ENCODE peak calls at places on chromosomes 2 and 18, in ten cellular contexts. One of them, this sample, is unnamed.

GRCh38 chr18:36035253-36035652 is 32.1 kb downstream of the RPRD1A start:
- DNase-seq in HL-60: no peak
- DNase-seq in MM.1S: no peak
- DNase-seq in Peyer's patch: no peak
- DNase-seq in CD4-positive, alpha-beta T cell: no peak
- DNase-seq in tibial nerve: no peak
- DNase-seq in left lung: no peak
- DNase-seq in brain microvascular endothelial cell: no peak
- DNase-seq in ovary: no peak
- DNase-seq in colonic mucosa: no peak
- DNase-seq in this sample: no peak

GRCh38 chr2:178514664-178515063 is 34.4 kb downstream of the PLEKHA3 start:
- DNase-seq in HL-60: no peak
- DNase-seq in MM.1S: no peak
- DNase-seq in ovary: no peak
- DNase-seq in Peyer's patch: no peak
- DNase-seq in colonic mucosa: no peak
- DNase-seq in left lung: no peak
- DNase-seq in CD4-positive, alpha-beta T cell: no peak
- DNase-seq in brain microvascular endothelial cell: peak
- DNase-seq in tibial nerve: no peak
- DNase-seq in this sample: no peak

GRCh38 chr2:206443735-206444527 is 599 bp downstream of the ADAM23 start:
- DNase-seq in brain microvascular endothelial cell: peak
- DNase-seq in tibial nerve: no peak
- DNase-seq in MM.1S: peak
- DNase-seq in CD4-positive, alpha-beta T cell: peak
- DNase-seq in HL-60: no peak
- DNase-seq in colonic mucosa: no peak
- DNase-seq in left lung: peak
- DNase-seq in ovary: peak
- DNase-seq in Peyer's patch: peak
- DNase-seq in this sample: no peak

GRCh38 chr2:198873771-198874501 is 583.8 kb downstream of the SATB2 start:
- DNase-seq in colonic mucosa: no peak
- DNase-seq in MM.1S: no peak
- DNase-seq in left lung: no peak
- DNase-seq in CD4-positive, alpha-beta T cell: no peak
- DNase-seq in ovary: no peak
- DNase-seq in brain microvascular endothelial cell: peak
- DNase-seq in HL-60: no peak
- DNase-seq in Peyer's patch: no peak
- DNase-seq in tibial nerve: no peak
- DNase-seq in this sample: no peak

GRCh38 chr2:185044323-185044874 is 446.1 kb downstream of the ZNF804A start:
- DNase-seq in CD4-positive, alpha-beta T cell: no peak
- DNase-seq in tibial nerve: no peak
- DNase-seq in MM.1S: no peak
- DNase-seq in HL-60: no peak
- DNase-seq in brain microvascular endothelial cell: no peak
- DNase-seq in colonic mucosa: no peak
- DNase-seq in left lung: peak
- DNase-seq in ovary: no peak
- DNase-seq in Peyer's patch: no peak
- DNase-seq in this sample: no peak

GRCh38 chr2:132270981-132271546 is 109.3 kb upstream of the ANKRD30BL start:
- DNase-seq in colonic mucosa: no peak
- DNase-seq in CD4-positive, alpha-beta T cell: no peak
- DNase-seq in tibial nerve: no peak
- DNase-seq in Peyer's patch: no peak
- DNase-seq in MM.1S: no peak
- DNase-seq in brain microvascular endothelial cell: no peak
- DNase-seq in ovary: no peak
- DNase-seq in HL-60: no peak
- DNase-seq in left lung: no peak
- DNase-seq in this sample: no peak

GRCh38 chr2:74715880-74716279 is 61.8 kb downstream of the SEMA4F start:
- DNase-seq in left lung: no peak
- DNase-seq in HL-60: no peak
- DNase-seq in ovary: no peak
- DNase-seq in Peyer's patch: no peak
- DNase-seq in brain microvascular endothelial cell: no peak
- DNase-seq in MM.1S: no peak
- DNase-seq in colonic mucosa: no peak
- DNase-seq in CD4-positive, alpha-beta T cell: no peak
- DNase-seq in tibial nerve: no peak
- DNase-seq in this sample: no peak

GRCh38 chr2:232436381-232437129 is 19.4 kb upstream of the ALPI start:
- DNase-seq in left lung: peak
- DNase-seq in MM.1S: no peak
- DNase-seq in brain microvascular endothelial cell: no peak
- DNase-seq in Peyer's patch: no peak
- DNase-seq in ovary: no peak
- DNase-seq in tibial nerve: no peak
- DNase-seq in colonic mucosa: peak
- DNase-seq in HL-60: no peak
- DNase-seq in CD4-positive, alpha-beta T cell: no peak
- DNase-seq in this sample: no peak

GRCh38 chr18:36247036-36247435 is 50.5 kb upstream of the FHOD3 start:
- DNase-seq in ovary: no peak
- DNase-seq in CD4-positive, alpha-beta T cell: no peak
- DNase-seq in HL-60: no peak
- DNase-seq in left lung: no peak
- DNase-seq in MM.1S: no peak
- DNase-seq in brain microvascular endothelial cell: no peak
- DNase-seq in colonic mucosa: no peak
- DNase-seq in tibial nerve: no peak
- DNase-seq in Peyer's patch: no peak
- DNase-seq in this sample: no peak

GRCh38 chr2:85760371-85760770 is 6.6 kb downstream of the ATOH8 start:
- DNase-seq in brain microvascular endothelial cell: no peak
- DNase-seq in MM.1S: no peak
- DNase-seq in Peyer's patch: no peak
- DNase-seq in tibial nerve: no peak
- DNase-seq in ovary: no peak
- DNase-seq in colonic mucosa: no peak
- DNase-seq in left lung: no peak
- DNase-seq in HL-60: no peak
- DNase-seq in CD4-positive, alpha-beta T cell: no peak
- DNase-seq in this sample: no peak

GRCh38 chr2:173652731-173653426 is 298.2 kb downstream of the CDCA7 start:
- DNase-seq in Peyer's patch: no peak
- DNase-seq in HL-60: no peak
- DNase-seq in tibial nerve: no peak
- DNase-seq in CD4-positive, alpha-beta T cell: no peak
- DNase-seq in ovary: no peak
- DNase-seq in colonic mucosa: no peak
- DNase-seq in left lung: no peak
- DNase-seq in brain microvascular endothelial cell: peak
- DNase-seq in MM.1S: no peak
- DNase-seq in this sample: no peak

GRCh38 chr2:22359020-22359672 is 1025.8 kb upstream of the KLHL29 start:
- DNase-seq in ovary: no peak
- DNase-seq in CD4-positive, alpha-beta T cell: no peak
- DNase-seq in Peyer's patch: no peak
- DNase-seq in MM.1S: no peak
- DNase-seq in brain microvascular endothelial cell: no peak
- DNase-seq in colonic mucosa: no peak
- DNase-seq in left lung: no peak
- DNase-seq in tibial nerve: no peak
- DNase-seq in HL-60: no peak
- DNase-seq in this sample: no peak

GRCh38 chr2:106147159-106147558 is 46.9 kb downstream of the UXS1 start:
- DNase-seq in left lung: no peak
- DNase-seq in tibial nerve: no peak
- DNase-seq in brain microvascular endothelial cell: no peak
- DNase-seq in Peyer's patch: no peak
- DNase-seq in colonic mucosa: no peak
- DNase-seq in CD4-positive, alpha-beta T cell: no peak
- DNase-seq in ovary: no peak
- DNase-seq in HL-60: no peak
- DNase-seq in MM.1S: no peak
- DNase-seq in this sample: no peak

GRCh38 chr2:43171789-43172188 is 54.6 kb downstream of the ZFP36L2 start:
- DNase-seq in HL-60: peak
- DNase-seq in tibial nerve: peak
- DNase-seq in brain microvascular endothelial cell: peak
- DNase-seq in ovary: peak
- DNase-seq in colonic mucosa: peak
- DNase-seq in left lung: peak
- DNase-seq in MM.1S: no peak
- DNase-seq in CD4-positive, alpha-beta T cell: no peak
- DNase-seq in Peyer's patch: no peak
- DNase-seq in this sample: no peak

GRCh38 chr18:49623571-49623970 is 61.7 kb downstream of the LIPG start:
- DNase-seq in HL-60: no peak
- DNase-seq in tibial nerve: no peak
- DNase-seq in brain microvascular endothelial cell: no peak
- DNase-seq in Peyer's patch: no peak
- DNase-seq in left lung: no peak
- DNase-seq in colonic mucosa: no peak
- DNase-seq in MM.1S: no peak
- DNase-seq in ovary: no peak
- DNase-seq in CD4-positive, alpha-beta T cell: no peak
- DNase-seq in this sample: no peak

GRCh38 chr18:48597110-48597509 is 58.3 kb downstream of the CTIF start:
- DNase-seq in Peyer's patch: no peak
- DNase-seq in HL-60: no peak
- DNase-seq in brain microvascular endothelial cell: no peak
- DNase-seq in colonic mucosa: no peak
- DNase-seq in CD4-positive, alpha-beta T cell: no peak
- DNase-seq in tibial nerve: no peak
- DNase-seq in MM.1S: no peak
- DNase-seq in ovary: no peak
- DNase-seq in left lung: no peak
- DNase-seq in this sample: no peak
- H3K27ac ChIP-seq in Peyer's patch: no peak
- H3K27ac ChIP-seq in HL-60: no peak
- H3K27ac ChIP-seq in brain microvascular endothelial cell: no peak
- H3K27ac ChIP-seq in colonic mucosa: no peak
- H3K27ac ChIP-seq in CD4-positive, alpha-beta T cell: no peak
- H3K27ac ChIP-seq in tibial nerve: no peak
- H3K27ac ChIP-seq in MM.1S: no peak
- H3K27ac ChIP-seq in ovary: no peak
- H3K27ac ChIP-seq in left lung: no peak
- H3K27ac ChIP-seq in this sample: no peak

GRCh38 chr2:61180686-61181085 is 18.7 kb downstream of the C2orf74 start:
- DNase-seq in brain microvascular endothelial cell: no peak
- DNase-seq in CD4-positive, alpha-beta T cell: no peak
- DNase-seq in ovary: no peak
- DNase-seq in tibial nerve: no peak
- DNase-seq in colonic mucosa: no peak
- DNase-seq in left lung: no peak
- DNase-seq in MM.1S: no peak
- DNase-seq in HL-60: no peak
- DNase-seq in Peyer's patch: no peak
- DNase-seq in this sample: no peak
- H3K27ac ChIP-seq in brain microvascular endothelial cell: no peak
- H3K27ac ChIP-seq in CD4-positive, alpha-beta T cell: no peak
- H3K27ac ChIP-seq in ovary: no peak
- H3K27ac ChIP-seq in tibial nerve: no peak
- H3K27ac ChIP-seq in colonic mucosa: no peak
- H3K27ac ChIP-seq in left lung: peak
- H3K27ac ChIP-seq in MM.1S: no peak
- H3K27ac ChIP-seq in HL-60: no peak
- H3K27ac ChIP-seq in Peyer's patch: no peak
- H3K27ac ChIP-seq in this sample: peak

GRCh38 chr2:200509608-200510433 is at the start of gene KCTD18:
- DNase-seq in HL-60: peak
- DNase-seq in Peyer's patch: peak
- DNase-seq in CD4-positive, alpha-beta T cell: peak
- DNase-seq in colonic mucosa: peak
- DNase-seq in MM.1S: peak
- DNase-seq in ovary: peak
- DNase-seq in left lung: peak
- DNase-seq in brain microvascular endothelial cell: peak
- DNase-seq in tibial nerve: peak
- DNase-seq in this sample: peak

GRCh38 chr2:200506679-200507078 is 3.2 kb downstream of the KCTD18 start:
- DNase-seq in brain microvascular endothelial cell: no peak
- DNase-seq in CD4-positive, alpha-beta T cell: no peak
- DNase-seq in left lung: no peak
- DNase-seq in HL-60: no peak
- DNase-seq in MM.1S: no peak
- DNase-seq in tibial nerve: no peak
- DNase-seq in Peyer's patch: no peak
- DNase-seq in colonic mucosa: no peak
- DNase-seq in ovary: no peak
- DNase-seq in this sample: no peak

GRCh38 chr2:200509227-200509607 is 651 bp downstream of the KCTD18 start:
- DNase-seq in tibial nerve: no peak
- DNase-seq in brain microvascular endothelial cell: no peak
- DNase-seq in HL-60: no peak
- DNase-seq in left lung: no peak
- DNase-seq in Peyer's patch: no peak
- DNase-seq in ovary: no peak
- DNase-seq in MM.1S: no peak
- DNase-seq in CD4-positive, alpha-beta T cell: no peak
- DNase-seq in colonic mucosa: peak
- DNase-seq in this sample: no peak

DNA sequence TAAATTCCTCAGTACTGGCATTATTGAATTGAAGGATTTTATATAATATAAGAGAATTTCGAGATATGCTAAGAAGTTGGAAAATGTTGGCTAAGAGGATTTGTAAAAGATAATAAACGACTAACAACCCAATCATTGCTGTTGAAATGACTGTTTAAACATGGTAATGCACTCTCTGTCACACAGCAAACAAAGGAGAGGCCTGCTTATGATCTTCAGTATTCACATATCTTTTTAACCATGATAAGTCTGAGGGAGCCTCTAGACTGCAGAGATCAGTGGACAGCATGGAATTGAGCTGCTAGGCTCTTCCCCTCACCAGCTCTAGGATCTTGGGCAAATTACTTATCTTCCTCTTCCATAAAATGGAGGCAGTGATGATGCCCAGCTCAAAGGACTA is 2.7 kb downstream of the KCTD18 start:
- DNase-seq in brain microvascular endothelial cell: no peak
- DNase-seq in HL-60: no peak
- DNase-seq in left lung: no peak
- DNase-seq in Peyer's patch: no peak
- DNase-seq in tibial nerve: no peak
- DNase-seq in CD4-positive, alpha-beta T cell: no peak
- DNase-seq in ovary: no peak
- DNase-seq in colonic mucosa: no peak
- DNase-seq in MM.1S: no peak
- DNase-seq in this sample: no peak
- H3K27ac ChIP-seq in brain microvascular endothelial cell: no peak
- H3K27ac ChIP-seq in HL-60: no peak
- H3K27ac ChIP-seq in left lung: no peak
- H3K27ac ChIP-seq in Peyer's patch: no peak
- H3K27ac ChIP-seq in tibial nerve: no peak
- H3K27ac ChIP-seq in CD4-positive, alpha-beta T cell: no peak
- H3K27ac ChIP-seq in ovary: no peak
- H3K27ac ChIP-seq in colonic mucosa: no peak
- H3K27ac ChIP-seq in MM.1S: no peak
- H3K27ac ChIP-seq in this sample: no peak

DNA sequence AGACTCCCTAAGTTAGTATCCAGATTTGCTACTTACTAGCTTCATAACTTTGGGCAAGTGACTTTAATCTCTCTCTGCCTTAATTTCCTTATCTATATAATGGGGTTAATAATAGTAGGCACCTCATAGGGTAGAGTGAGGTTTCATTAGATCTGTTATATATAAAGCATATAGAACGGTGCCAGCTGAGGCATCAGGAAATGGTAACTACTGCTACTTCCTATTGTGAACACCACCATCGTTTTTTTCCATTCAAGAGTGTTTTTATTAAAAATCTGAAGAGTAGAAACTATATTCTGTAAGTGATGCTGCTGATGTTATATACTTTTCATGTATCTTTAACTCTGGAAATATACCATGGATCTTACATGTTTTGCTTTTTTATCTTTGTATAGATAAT is 44.3 kb downstream of the MALT1 start:
- DNase-seq in left lung: no peak
- DNase-seq in CD4-positive, alpha-beta T cell: no peak
- DNase-seq in colonic mucosa: no peak
- DNase-seq in HL-60: no peak
- DNase-seq in Peyer's patch: no peak
- DNase-seq in MM.1S: no peak
- DNase-seq in ovary: no peak
- DNase-seq in brain microvascular endothelial cell: no peak
- DNase-seq in tibial nerve: no peak
- DNase-seq in this sample: no peak
- H3K27ac ChIP-seq in left lung: no peak
- H3K27ac ChIP-seq in CD4-positive, alpha-beta T cell: no peak
- H3K27ac ChIP-seq in colonic mucosa: no peak
- H3K27ac ChIP-seq in HL-60: no peak
- H3K27ac ChIP-seq in Peyer's patch: no peak
- H3K27ac ChIP-seq in MM.1S: no peak
- H3K27ac ChIP-seq in ovary: no peak
- H3K27ac ChIP-seq in brain microvascular endothelial cell: no peak
- H3K27ac ChIP-seq in tibial nerve: no peak
- H3K27ac ChIP-seq in this sample: no peak

This sample was measured in caudate nucleus.